ENCODE peak calls at places on chromosomes 12 and 14, in four cellular contexts. One of them, this sample, is unnamed. For H3K9me3, the result is how much of the 10 kb centered on the place peaks cover.

GRCh38 chr12:128976120-128976519 is 122.8 kb downstream of the GLT1D1 start:
- DNase-seq in lung: peak
- DNase-seq in IMR-90: no peak
- DNase-seq in AG04450: no peak
- DNase-seq in this sample: no peak

GRCh38 chr14:105944632-105945610 is 418.5 kb downstream of the TMEM121 start:
- DNase-seq in lung: peak
- DNase-seq in IMR-90: no peak
- DNase-seq in AG04450: no peak
- DNase-seq in this sample: peak

GRCh38 chr12:127300753-127301152 is 966.2 kb upstream of the TMEM132C start:
- DNase-seq in lung: no peak
- DNase-seq in IMR-90: no peak
- DNase-seq in AG04450: no peak
- DNase-seq in this sample: no peak

GRCh38 chr14:33660248-33660647 is 290.6 kb downstream of the EGLN3 start:
- DNase-seq in lung: no peak
- DNase-seq in IMR-90: no peak
- DNase-seq in AG04450: no peak
- DNase-seq in this sample: no peak

GRCh38 chr12:1776139-1776975 is 44.0 kb upstream of the LRTM2 start:
- DNase-seq in lung: no peak
- DNase-seq in IMR-90: peak
- DNase-seq in AG04450: no peak
- DNase-seq in this sample: no peak

GRCh38 chr14:64641760-64642159 is 62.5 kb upstream of the PLEKHG3 start:
- DNase-seq in lung: no peak
- DNase-seq in IMR-90: no peak
- DNase-seq in AG04450: no peak
- DNase-seq in this sample: no peak

GRCh38 chr14:53619625-53620324 is 336.9 kb downstream of the BMP4 start:
- DNase-seq in lung: no peak
- DNase-seq in IMR-90: peak
- DNase-seq in AG04450: peak
- DNase-seq in this sample: no peak

GRCh38 chr14:80951491-80951890 is 3.9 kb upstream of the TSHR start:
- DNase-seq in lung: no peak
- DNase-seq in IMR-90: no peak
- DNase-seq in AG04450: no peak
- DNase-seq in this sample: no peak

GRCh38 chr12:82522762-82523161 is 163.9 kb upstream of the TMTC2 start:
- DNase-seq in lung: no peak
- DNase-seq in IMR-90: no peak
- DNase-seq in AG04450: no peak
- DNase-seq in this sample: no peak

GRCh38 chr14:61322011-61322798 is 826 bp downstream of the PRKCH start:
- DNase-seq in lung: peak
- DNase-seq in IMR-90: no peak
- DNase-seq in AG04450: no peak
- DNase-seq in this sample: peak

GRCh38 chr14:20855652-20856291 is 35.4 kb upstream of the RNASE3 start:
- DNase-seq in lung: peak
- DNase-seq in IMR-90: peak
- DNase-seq in AG04450: no peak
- DNase-seq in this sample: peak

GRCh38 chr12:79058342-79058741 is 193.8 kb downstream of the SYT1 start:
- DNase-seq in lung: no peak
- DNase-seq in IMR-90: peak
- DNase-seq in AG04450: no peak
- DNase-seq in this sample: no peak

GRCh38 chr12:3046441-3047200 is 30.6 kb upstream of the TSPAN9 start:
- DNase-seq in lung: peak
- DNase-seq in IMR-90: no peak
- DNase-seq in AG04450: no peak
- DNase-seq in this sample: no peak

GRCh38 chr14:21933681-21934080 is 260.1 kb upstream of the OR4E1 start:
- DNase-seq in lung: no peak
- DNase-seq in IMR-90: no peak
- DNase-seq in AG04450: no peak
- DNase-seq in this sample: no peak

GRCh38 chr12:64450711-64451486 is 1.0 kb upstream of the TBK1 start:
- DNase-seq in lung: no peak
- DNase-seq in IMR-90: peak
- DNase-seq in AG04450: no peak
- DNase-seq in this sample: no peak

GRCh38 chr12:56591111-56591510 is 39.0 kb downstream of the BAZ2A start:
- DNase-seq in lung: no peak
- DNase-seq in IMR-90: no peak
- DNase-seq in AG04450: no peak
- DNase-seq in this sample: no peak

GRCh38 chr12:94230357-94230905 is 82.1 kb downstream of the PLXNC1 start:
- DNase-seq in lung: no peak
- DNase-seq in IMR-90: peak
- DNase-seq in AG04450: no peak
- DNase-seq in this sample: no peak

GRCh38 chr14:83172363-83172762 is 1638.7 kb upstream of the SEL1L start:
- DNase-seq in lung: no peak
- DNase-seq in IMR-90: peak
- DNase-seq in AG04450: peak
- DNase-seq in this sample: no peak

GRCh38 chr12:107990325-107990724 is 138.8 kb upstream of the WSCD2 start:
- DNase-seq in lung: no peak
- DNase-seq in IMR-90: no peak
- DNase-seq in AG04450: no peak
- DNase-seq in this sample: no peak

GRCh38 chr14:73266317-73266716 is 29.0 kb downstream of the PAPLN start:
- DNase-seq in lung: no peak
- DNase-seq in IMR-90: no peak
- DNase-seq in AG04450: no peak
- DNase-seq in this sample: no peak

GRCh38 chr14:23468704-23469126 is 788 bp upstream of the NGDN start:
- DNase-seq in lung: no peak
- DNase-seq in IMR-90: no peak
- DNase-seq in AG04450: no peak
- DNase-seq in this sample: no peak

GRCh38 chr12:110289021-110289710 is 8.1 kb downstream of the ATP2A2 start:
- DNase-seq in lung: no peak
- DNase-seq in IMR-90: no peak
- DNase-seq in AG04450: no peak
- DNase-seq in this sample: no peak

GRCh38 chr12:49832836-49833421 is 4.7 kb upstream of the NCKAP5L start:
- DNase-seq in lung: no peak
- DNase-seq in IMR-90: peak
- DNase-seq in AG04450: no peak
- DNase-seq in this sample: no peak

GRCh38 chr12:100926669-100927248 is 132.2 kb downstream of the ANO4 start:
- DNase-seq in lung: no peak
- DNase-seq in IMR-90: peak
- DNase-seq in AG04450: no peak
- DNase-seq in this sample: no peak

GRCh38 chr14:22039938-22040780 is 366.5 kb upstream of the OR4E1 start:
- DNase-seq in lung: no peak
- DNase-seq in IMR-90: no peak
- DNase-seq in AG04450: no peak
- DNase-seq in this sample: peak

GRCh38 chr12:43063642-43064041 is 474.1 kb upstream of the PRICKLE1 start:
- DNase-seq in lung: no peak
- DNase-seq in IMR-90: peak
- DNase-seq in AG04450: peak
- DNase-seq in this sample: no peak

GRCh38 chr12:132186208-132186856 is 42.1 kb downstream of the NOC4L start:
- DNase-seq in lung: no peak
- DNase-seq in IMR-90: no peak
- DNase-seq in AG04450: no peak
- DNase-seq in this sample: no peak

GRCh38 chr12:79553863-79554574 is 136.7 kb downstream of the PAWR start:
- DNase-seq in lung: no peak
- DNase-seq in IMR-90: no peak
- DNase-seq in AG04450: no peak
- DNase-seq in this sample: no peak

GRCh38 chr12:15731940-15732339 is 57.2 kb downstream of the EPS8 start:
- DNase-seq in lung: no peak
- DNase-seq in IMR-90: no peak
- DNase-seq in AG04450: no peak
- DNase-seq in this sample: no peak
- H3K4me3 ChIP-seq in lung: no peak
- H3K4me3 ChIP-seq in IMR-90: no peak
- H3K4me3 ChIP-seq in AG04450: no peak
- H3K4me3 ChIP-seq in this sample: no peak

DNA sequence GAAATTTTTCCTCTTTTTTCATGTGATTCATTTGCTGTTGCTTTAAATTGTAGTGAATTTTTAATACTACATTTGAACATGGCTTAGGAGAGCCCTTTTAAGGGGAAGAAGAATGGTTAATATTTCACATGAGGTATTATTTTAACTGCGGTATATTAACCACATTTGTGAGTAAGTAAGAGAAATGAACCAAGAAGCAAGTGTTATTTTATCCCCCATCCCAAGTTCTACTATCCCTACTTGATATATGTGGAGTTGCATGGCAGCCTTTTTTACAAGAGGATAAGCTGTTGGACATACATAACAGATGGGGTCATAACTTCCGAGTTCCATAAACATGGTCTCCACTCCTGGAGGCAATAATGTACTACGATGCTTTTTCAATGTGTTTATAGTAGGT is 623.3 kb downstream of the LRFN5 start:
- DNase-seq in lung: no peak
- DNase-seq in IMR-90: no peak
- DNase-seq in AG04450: no peak
- DNase-seq in this sample: no peak
- H3K9me3 ChIP-seq in lung: under half
- H3K9me3 ChIP-seq in IMR-90: under half
- H3K9me3 ChIP-seq in AG04450: under half
- H3K9me3 ChIP-seq in this sample: under half

DNA sequence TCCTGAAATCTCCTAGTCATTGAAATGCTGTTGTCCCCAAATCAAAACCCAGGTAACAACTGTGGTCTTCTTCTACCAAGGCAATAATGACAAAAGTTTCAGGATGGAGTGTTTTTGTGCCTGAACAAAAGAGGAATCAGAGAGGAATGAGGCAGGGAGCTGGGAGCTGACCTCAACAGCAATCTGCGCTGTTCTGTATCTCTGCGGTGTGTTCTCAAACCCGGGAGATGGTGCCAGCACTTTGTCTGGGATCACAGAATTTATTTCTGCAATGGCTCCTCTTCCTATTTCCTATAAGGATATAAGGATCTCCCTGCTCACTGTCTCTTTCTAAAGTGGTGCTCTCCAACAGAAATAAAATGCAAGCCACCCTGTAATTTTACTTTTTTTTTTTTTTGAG is 449 bp upstream of the GLT8D2 start:
- DNase-seq in lung: no peak
- DNase-seq in IMR-90: no peak
- DNase-seq in AG04450: no peak
- DNase-seq in this sample: no peak
- H3K4me3 ChIP-seq in lung: peak
- H3K4me3 ChIP-seq in IMR-90: peak
- H3K4me3 ChIP-seq in AG04450: peak
- H3K4me3 ChIP-seq in this sample: no peak

DNA sequence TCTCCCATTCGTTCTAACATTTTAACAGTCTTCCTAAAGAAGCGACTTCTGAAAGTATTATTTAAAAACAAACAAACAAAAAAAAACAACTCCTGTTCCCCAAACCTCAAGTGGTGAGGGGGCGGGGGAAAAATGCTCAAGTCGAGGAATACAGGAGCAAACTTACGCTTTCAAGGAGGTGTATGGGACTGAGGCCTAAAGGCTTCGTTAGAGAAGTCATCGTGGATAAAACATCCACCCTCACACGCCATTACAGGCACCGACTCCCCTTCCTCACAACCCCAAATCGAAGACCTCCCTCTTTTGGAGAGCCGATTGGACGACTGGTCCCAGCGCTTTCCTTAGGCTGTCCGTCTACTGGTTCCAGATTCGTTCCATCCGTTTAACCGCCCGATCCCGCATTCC is 693 bp downstream of the CBX5 start:
- DNase-seq in lung: no peak
- DNase-seq in IMR-90: no peak
- DNase-seq in AG04450: no peak
- DNase-seq in this sample: no peak
- H3K9me3 ChIP-seq in lung: under half
- H3K9me3 ChIP-seq in IMR-90: under half
- H3K9me3 ChIP-seq in AG04450: under half
- H3K9me3 ChIP-seq in this sample: under half

This sample was measured in CD8-positive, alpha-beta memory T cell.